ENCODE peak calls at places on chromosomes 2 and 18, in five cellular contexts. M is spleen, Z is heart right ventricle, B is GM23248, L is mucosa of descending colon. W is an unnamed sample. For H3K36me3, the result is how much of the 10 kb centered on the place peaks cover.

GRCh38 chr2:68235090-68235489 is 17.2 kb downstream of the PPP3R1 start:
- DNase-seq in M (no peak), Z (no peak), B (no peak), L (no peak), W (no peak)

GRCh38 chr2:152483276-152483996 is 148.5 kb downstream of the FMNL2 start:
- DNase-seq in M (no peak), Z (no peak), B (peak), L (no peak), W (no peak)

GRCh38 chr2:215736653-215737290 is 276.6 kb downstream of the MREG start:
- DNase-seq in M (no peak), Z (no peak), B (peak), L (no peak), W (peak)

GRCh38 chr2:197174539-197175094 is 136.0 kb downstream of the ANKRD44 start:
- DNase-seq in M (no peak), Z (no peak), B (peak), L (no peak), W (peak)

GRCh38 chr2:44897406-44897805 is 44.1 kb upstream of the SIX3 start:
- DNase-seq in M (no peak), Z (no peak), B (no peak), L (no peak), W (no peak)

GRCh38 chr2:151637284-151637781 is 96.9 kb downstream of the NEB start:
- DNase-seq in M (peak), Z (no peak), B (no peak), L (no peak), W (no peak)

GRCh38 chr2:18536697-18537096 is 23.8 kb downstream of the RDH14 start:
- DNase-seq in M (no peak), Z (no peak), B (no peak), L (no peak), W (no peak)

GRCh38 chr18:41486581-41486980 is 468.5 kb upstream of the PIK3C3 start:
- DNase-seq in M (no peak), Z (no peak), B (no peak), L (no peak), W (no peak)

GRCh38 chr2:14678754-14679153 is 46.2 kb downstream of the LRATD1 start:
- DNase-seq in M (no peak), Z (no peak), B (peak), L (no peak), W (peak)

GRCh38 chr2:216350214-216350789 is 22.0 kb downstream of the MARCHF4 start:
- DNase-seq in M (no peak), Z (no peak), B (peak), L (no peak), W (no peak)

GRCh38 chr18:55163550-55163949 is 204.3 kb upstream of the CCDC68 start:
- DNase-seq in M (no peak), Z (no peak), B (no peak), L (no peak), W (no peak)

GRCh38 chr18:55159027-55159426 is 199.8 kb upstream of the CCDC68 start:
- DNase-seq in M (no peak), Z (no peak), B (no peak), L (no peak), W (no peak)

GRCh38 chr18:55158570-55158969 is 199.3 kb upstream of the CCDC68 start:
- DNase-seq in M (no peak), Z (no peak), B (no peak), L (no peak), W (no peak)

GRCh38 chr18:55165399-55166125 is 206.3 kb upstream of the CCDC68 start:
- DNase-seq in M (no peak), Z (no peak), B (no peak), L (no peak), W (no peak)

GRCh38 chr18:55161966-55162365 is 202.7 kb upstream of the CCDC68 start:
- DNase-seq in M (no peak), Z (no peak), B (no peak), L (no peak), W (no peak)
- H3K36me3 ChIP-seq in M (under half), Z (under half), B (under half), L (under half), W (under half)

GRCh38 chr18:23452347-23452727 is 750 bp upstream of the RIOK3 start:
- DNase-seq in M (no peak), Z (no peak), B (no peak), L (no peak), W (no peak)
- H3K4me3 ChIP-seq in M (peak), Z (peak), B (peak), L (no peak), W (peak)

DNA sequence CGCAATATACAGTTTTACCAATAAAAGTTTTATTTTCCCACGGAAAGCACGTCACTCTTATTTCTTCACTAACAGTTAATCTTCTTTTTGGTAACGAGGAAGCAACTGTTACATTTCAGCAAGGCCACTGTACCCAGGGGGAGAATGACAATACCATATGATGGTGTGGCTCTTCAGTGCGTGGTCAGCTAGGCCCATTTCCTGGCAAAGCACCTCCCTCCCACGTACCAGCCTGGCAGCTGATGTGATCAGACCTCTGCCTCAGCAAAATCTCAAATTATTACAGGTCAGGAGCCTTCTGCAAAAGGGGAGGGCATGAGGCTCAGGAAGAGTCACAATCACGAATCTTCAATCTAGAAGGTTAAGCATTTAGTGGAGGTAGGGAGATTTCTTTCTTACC is 55.4 kb downstream of the KLF7 start:
- DNase-seq in M (no peak), Z (no peak), B (no peak), L (no peak), W (no peak)
- H3K36me3 ChIP-seq in M (under half), Z (under half), B (half or more), L (under half), W (half or more)

GRCh38 chr2:133576714-133577113 is 8.5 kb upstream of the NCKAP5 start:
- DNase-seq in M (no peak), Z (no peak), B (no peak), L (no peak), W (no peak)
- H3K4me3 ChIP-seq in M (no peak), Z (no peak), B (no peak), L (no peak), W (no peak)

GRCh38 chr2:173210270-173211196 is 134.9 kb downstream of the MAP3K20 start:
- DNase-seq in M (no peak), Z (peak), B (peak), L (no peak), W (peak)
- H3K36me3 ChIP-seq in M (under half), Z (under half), B (under half), L (under half), W (under half)

DNA sequence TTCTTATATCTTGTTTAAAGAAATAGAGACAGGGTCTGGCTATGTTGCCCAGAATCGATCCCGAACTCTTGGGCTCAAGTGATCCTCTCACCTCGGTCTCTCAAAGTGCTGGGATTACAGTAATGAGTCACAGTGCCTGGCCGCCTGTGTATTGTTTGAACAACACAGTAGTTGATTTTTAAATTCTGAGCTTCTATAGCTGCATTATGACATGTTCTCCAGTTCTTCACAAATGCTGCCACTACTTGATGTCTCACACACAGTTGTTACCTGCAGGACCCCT is 7.7 kb upstream of the RHOB start:
- DNase-seq in M (no peak), Z (no peak), B (peak), L (no peak), W (peak)
- H3K4me3 ChIP-seq in M (no peak), Z (no peak), B (no peak), L (no peak), W (no peak)

GRCh38 chr18:58941426-58942099 is 76.9 kb downstream of the ZNF532 start:
- DNase-seq in M (no peak), Z (no peak), B (no peak), L (no peak), W (no peak)

GRCh38 chr18:58934356-58934755 is 69.7 kb downstream of the ZNF532 start:
- DNase-seq in M (no peak), Z (no peak), B (no peak), L (no peak), W (no peak)

GRCh38 chr18:58934933-58935577 is 70.4 kb downstream of the ZNF532 start:
- DNase-seq in M (no peak), Z (no peak), B (no peak), L (no peak), W (no peak)

GRCh38 chr18:58937204-58937603 is 72.5 kb downstream of the ZNF532 start:
- DNase-seq in M (no peak), Z (no peak), B (peak), L (no peak), W (no peak)

GRCh38 chr18:58937913-58938312 is 73.2 kb downstream of the ZNF532 start:
- DNase-seq in M (no peak), Z (no peak), B (peak), L (no peak), W (no peak)
- H3K36me3 ChIP-seq in M (under half), Z (under half), B (under half), L (under half), W (under half)

GRCh38 chr2:188979119-188979729 is 5.1 kb downstream of the COL3A1 start:
- DNase-seq in M (no peak), Z (no peak), B (no peak), L (no peak), W (no peak)
- H3K4me3 ChIP-seq in M (no peak), Z (peak), B (peak), L (no peak), W (peak)

W was measured in MG63.